ENCODE peak calls at places on chromosome 17, in six cellular contexts. X is stomach, R is GM23338, G is uterus, N is GM23248, I is hepatocyte. V is an unnamed sample. For H3K36me3, the result is how much of the 10 kb centered on the place peaks cover.

GRCh38 chr17:1989135-1989534 is 36.0 kb downstream of the RTN4RL1 start:
- DNase-seq in X (no peak), R (no peak), G (peak), N (peak), I (no peak), V (no peak)

GRCh38 chr17:47862621-47863440 is 11.9 kb upstream of the SP6 start:
- DNase-seq in X (no peak), R (no peak), G (no peak), N (peak), I (no peak), V (no peak)

GRCh38 chr17:75105269-75106080 is 4.3 kb upstream of the ARMC7 start:
- DNase-seq in X (peak), R (peak), G (no peak), N (peak), I (peak), V (no peak)

GRCh38 chr17:8447816-8448215 is 12.1 kb downstream of the NDEL1 start:
- DNase-seq in X (no peak), R (no peak), G (no peak), N (no peak), I (no peak), V (no peak)

GRCh38 chr17:82246365-82247174 is 17.7 kb downstream of the SLC16A3 start:
- DNase-seq in X (peak), R (no peak), G (peak), N (peak), I (peak), V (no peak)

GRCh38 chr17:83103200-83103937 is 24.0 kb downstream of the METRNL start:
- DNase-seq in X (peak), R (peak), G (no peak), N (peak), I (peak), V (peak)

GRCh38 chr17:28907052-28907438 is 4.2 kb upstream of the DHRS13 start:
- DNase-seq in X (no peak), R (no peak), G (no peak), N (no peak), I (no peak), V (no peak)

GRCh38 chr17:17080181-17080631 is 37.9 kb downstream of the MPRIP start:
- DNase-seq in X (no peak), R (no peak), G (no peak), N (no peak), I (no peak), V (no peak)

GRCh38 chr17:50057521-50057991 is 1.6 kb downstream of the ITGA3 start:
- DNase-seq in X (peak), R (no peak), G (no peak), N (no peak), I (peak), V (no peak)

GRCh38 chr17:43030137-43030767 is 5.2 kb downstream of the RND2 start:
- DNase-seq in X (no peak), R (no peak), G (no peak), N (no peak), I (no peak), V (no peak)

GRCh38 chr17:80428363-80428762 is 13.4 kb downstream of the ENDOV start:
- DNase-seq in X (no peak), R (no peak), G (no peak), N (no peak), I (no peak), V (no peak)

GRCh38 chr17:17130077-17130844 is 75.9 kb downstream of the PLD6 start:
- DNase-seq in X (no peak), R (no peak), G (no peak), N (no peak), I (no peak), V (no peak)

GRCh38 chr17:21029032-21029431 is 13.8 kb downstream of the USP22 start:
- DNase-seq in X (no peak), R (no peak), G (no peak), N (peak), I (peak), V (no peak)

GRCh38 chr17:79769596-79770520 is 8.1 kb upstream of the CBX2 start:
- DNase-seq in X (no peak), R (no peak), G (no peak), N (no peak), I (no peak), V (no peak)

GRCh38 chr17:68401288-68401687 is 56.0 kb downstream of the WIPI1 start:
- DNase-seq in X (no peak), R (no peak), G (no peak), N (no peak), I (no peak), V (no peak)

GRCh38 chr17:17348872-17349723 is 45.9 kb downstream of the NT5M start:
- DNase-seq in X (no peak), R (no peak), G (no peak), N (peak), I (peak), V (no peak)

GRCh38 chr17:50946223-50946890 is 80.2 kb upstream of the TOB1 start:
- DNase-seq in X (peak), R (no peak), G (no peak), N (no peak), I (no peak), V (no peak)

GRCh38 chr17:57405486-57406072 is 149.3 kb downstream of the MSI2 start:
- DNase-seq in X (no peak), R (no peak), G (no peak), N (no peak), I (no peak), V (no peak)

GRCh38 chr17:1904273-1905052 is 74.7 kb downstream of the RPA1 start:
- DNase-seq in X (no peak), R (no peak), G (no peak), N (no peak), I (no peak), V (no peak)

GRCh38 chr17:72117748-72118587 is 2.9 kb upstream of the SOX9 start:
- DNase-seq in X (no peak), R (peak), G (no peak), N (peak), I (no peak), V (no peak)

GRCh38 chr17:33602981-33603380 is 309.9 kb upstream of the ASIC2 start:
- DNase-seq in X (no peak), R (peak), G (no peak), N (peak), I (peak), V (no peak)

DNA sequence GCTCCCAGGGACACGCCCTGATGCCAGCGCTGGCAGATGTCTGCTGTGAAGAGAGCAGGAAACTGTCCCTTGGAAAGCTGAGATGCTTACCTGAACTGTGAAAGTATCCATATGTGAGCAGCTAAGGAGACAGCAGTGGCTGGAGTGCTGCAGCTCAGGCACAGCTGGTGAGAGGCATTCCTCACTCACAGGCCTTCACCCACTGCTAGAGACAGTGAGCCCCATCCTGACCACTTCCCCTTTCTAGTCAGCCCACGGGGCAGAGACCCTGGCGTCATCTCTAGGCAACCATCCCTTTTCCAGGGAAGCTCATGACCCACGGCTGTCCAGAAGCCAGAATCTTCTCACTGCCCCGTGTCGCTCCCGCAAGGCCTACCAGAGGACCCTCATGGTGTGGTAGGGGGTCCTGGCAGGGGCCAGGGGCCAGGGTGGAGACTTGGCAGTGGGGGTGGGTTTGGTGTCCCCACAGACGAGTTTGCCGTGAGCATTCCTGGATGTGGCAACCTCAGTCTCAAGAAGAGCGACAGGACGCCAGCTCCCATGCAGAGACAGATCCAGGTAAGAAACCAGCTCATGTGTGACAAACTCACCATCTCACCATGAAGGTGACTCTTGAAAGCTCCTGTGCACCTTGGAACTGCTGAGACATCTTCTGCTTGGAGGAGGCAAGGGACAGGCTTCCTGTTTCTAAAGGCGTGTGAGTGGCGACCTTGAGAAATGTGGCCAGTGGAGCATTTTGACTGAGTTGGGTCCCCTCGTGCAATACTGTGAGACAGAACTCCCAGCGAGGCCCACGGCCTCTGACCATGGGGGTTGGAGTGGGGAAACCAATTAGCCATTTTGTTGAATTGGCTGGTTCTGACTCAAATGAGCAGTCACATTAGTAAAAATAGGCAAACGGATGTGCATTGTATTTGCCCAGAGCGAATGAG is at the start of gene SCIMP:
- DNase-seq in X (no peak), R (no peak), G (no peak), N (no peak), I (no peak), V (peak)
- H3K4me3 ChIP-seq in X (no peak), R (no peak), G (no peak), N (no peak), I (no peak), V (no peak)

DNA sequence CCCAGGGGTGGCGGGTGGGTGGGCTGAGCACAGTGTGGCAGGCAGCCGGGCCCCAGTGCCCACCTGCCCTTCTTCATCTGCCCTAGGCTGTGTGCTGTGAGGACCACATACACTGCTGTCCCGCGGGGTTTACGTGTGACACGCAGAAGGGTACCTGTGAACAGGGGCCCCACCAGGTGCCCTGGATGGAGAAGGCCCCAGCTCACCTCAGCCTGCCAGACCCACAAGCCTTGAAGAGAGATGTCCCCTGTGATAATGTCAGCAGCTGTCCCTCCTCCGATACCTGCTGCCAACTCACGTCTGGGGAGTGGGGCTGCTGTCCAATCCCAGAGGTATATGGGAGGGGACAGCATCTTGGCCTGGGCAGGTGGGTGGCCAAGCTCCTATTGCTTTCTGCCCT is 6.4 kb downstream of the GRN start:
- DNase-seq in X (no peak), R (no peak), G (no peak), N (no peak), I (no peak), V (no peak)
- H3K36me3 ChIP-seq in X (half or more), R (under half), G (under half), N (under half), I (under half), V (half or more)

GRCh38 chr17:77371117-77371887 is 230.5 kb downstream of the SEC14L1 start:
- DNase-seq in X (peak), R (no peak), G (no peak), N (peak), I (no peak), V (no peak)

GRCh38 chr17:77372444-77373297 is 231.9 kb downstream of the SEC14L1 start:
- DNase-seq in X (peak), R (peak), G (peak), N (peak), I (peak), V (peak)

GRCh38 chr17:77370536-77370935 is 229.8 kb downstream of the SEC14L1 start:
- DNase-seq in X (no peak), R (no peak), G (no peak), N (no peak), I (no peak), V (no peak)

GRCh38 chr17:77373298-77374169 is 232.8 kb downstream of the SEC14L1 start:
- DNase-seq in X (peak), R (peak), G (peak), N (peak), I (peak), V (no peak)

DNA sequence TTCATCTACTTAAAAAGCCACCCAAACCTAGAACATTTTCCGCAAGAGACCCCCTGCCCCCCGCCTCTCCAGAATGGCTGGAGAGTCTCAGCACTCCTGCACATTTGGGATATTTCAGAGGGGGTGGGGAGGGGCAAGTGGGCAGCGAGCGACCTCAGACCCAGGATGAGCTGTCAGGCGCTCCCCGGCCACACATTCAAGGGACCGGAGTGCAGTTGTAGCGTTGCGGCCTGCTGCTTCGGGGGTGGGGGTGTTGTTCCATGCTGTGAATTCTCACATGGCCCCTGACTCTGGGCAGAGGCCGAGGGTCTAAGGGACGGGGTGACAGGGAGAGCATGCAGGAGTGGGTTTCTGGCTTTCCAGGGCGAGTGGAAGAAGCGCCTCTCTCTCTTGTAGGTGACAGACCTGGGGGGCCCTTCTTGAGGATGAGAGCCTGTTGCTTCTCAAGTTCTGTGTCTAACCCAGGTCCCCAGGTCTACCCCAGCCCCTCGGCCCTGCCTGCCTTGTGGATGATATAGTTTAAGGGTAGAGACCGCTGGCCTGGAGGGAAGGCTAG is 231.2 kb downstream of the SEC14L1 start:
- DNase-seq in X (no peak), R (no peak), G (peak), N (no peak), I (no peak), V (no peak)
- H3K4me3 ChIP-seq in X (peak), R (peak), G (peak), N (peak), I (no peak), V (peak)

GRCh38 chr17:59172436-59173004 is 17.0 kb downstream of the PRR11 start:
- DNase-seq in X (no peak), R (no peak), G (no peak), N (no peak), I (no peak), V (no peak)
- H3K36me3 ChIP-seq in X (under half), R (under half), G (under half), N (under half), I (under half), V (under half)